ENCODE peak calls at places on chromosomes 3 and 15, in five cellular contexts. One of them, this sample, is unnamed.

GRCh38 chr3:54038391-54038790 is 84.0 kb upstream of the CACNA2D3 start:
- DNase-seq in nephron progenitor cell: no peak
- DNase-seq in A549: no peak
- DNase-seq in psoas muscle: no peak
- DNase-seq in progenitor cell of endocrine pancreas: no peak
- DNase-seq in this sample: no peak

GRCh38 chr3:79016587-79017380 is 751.0 kb downstream of the ROBO1 start:
- DNase-seq in A549: no peak
- DNase-seq in nephron progenitor cell: no peak
- DNase-seq in psoas muscle: no peak
- DNase-seq in progenitor cell of endocrine pancreas: no peak
- DNase-seq in this sample: no peak

GRCh38 chr3:127857270-127857801 is 35.0 kb upstream of the MGLL start:
- DNase-seq in psoas muscle: no peak
- DNase-seq in progenitor cell of endocrine pancreas: no peak
- DNase-seq in A549: peak
- DNase-seq in nephron progenitor cell: no peak
- DNase-seq in this sample: no peak

GRCh38 chr3:108036984-108037741 is 53.7 kb downstream of the CD47 start:
- DNase-seq in psoas muscle: no peak
- DNase-seq in progenitor cell of endocrine pancreas: no peak
- DNase-seq in nephron progenitor cell: no peak
- DNase-seq in A549: no peak
- DNase-seq in this sample: no peak

GRCh38 chr3:18946524-18946923 is 201.8 kb upstream of the KCNH8 start:
- DNase-seq in psoas muscle: no peak
- DNase-seq in progenitor cell of endocrine pancreas: no peak
- DNase-seq in A549: peak
- DNase-seq in nephron progenitor cell: no peak
- DNase-seq in this sample: no peak

GRCh38 chr3:194367992-194368841 is 1.3 kb downstream of the LRRC15 start:
- DNase-seq in psoas muscle: no peak
- DNase-seq in A549: no peak
- DNase-seq in progenitor cell of endocrine pancreas: no peak
- DNase-seq in nephron progenitor cell: peak
- DNase-seq in this sample: no peak

GRCh38 chr15:32671339-32672325 is 30.1 kb downstream of the SCG5 start:
- DNase-seq in A549: no peak
- DNase-seq in progenitor cell of endocrine pancreas: no peak
- DNase-seq in psoas muscle: no peak
- DNase-seq in nephron progenitor cell: no peak
- DNase-seq in this sample: no peak

GRCh38 chr3:149830902-149831301 is 17.9 kb downstream of the RNF13 start:
- DNase-seq in nephron progenitor cell: no peak
- DNase-seq in A549: peak
- DNase-seq in progenitor cell of endocrine pancreas: no peak
- DNase-seq in psoas muscle: no peak
- DNase-seq in this sample: no peak

GRCh38 chr3:186965141-186965879 is 35.0 kb downstream of the ST6GAL1 start:
- DNase-seq in nephron progenitor cell: no peak
- DNase-seq in progenitor cell of endocrine pancreas: no peak
- DNase-seq in psoas muscle: no peak
- DNase-seq in A549: no peak
- DNase-seq in this sample: no peak

GRCh38 chr3:66602237-66602636 is 101.4 kb upstream of the LRIG1 start:
- DNase-seq in psoas muscle: no peak
- DNase-seq in A549: no peak
- DNase-seq in progenitor cell of endocrine pancreas: no peak
- DNase-seq in nephron progenitor cell: no peak
- DNase-seq in this sample: no peak

GRCh38 chr3:78751266-78751665 is 1016.5 kb downstream of the ROBO1 start:
- DNase-seq in A549: no peak
- DNase-seq in nephron progenitor cell: no peak
- DNase-seq in progenitor cell of endocrine pancreas: no peak
- DNase-seq in psoas muscle: no peak
- DNase-seq in this sample: no peak

GRCh38 chr3:186099178-186099577 is 9.7 kb downstream of the ETV5 start:
- DNase-seq in A549: no peak
- DNase-seq in nephron progenitor cell: no peak
- DNase-seq in progenitor cell of endocrine pancreas: no peak
- DNase-seq in psoas muscle: peak
- DNase-seq in this sample: peak

GRCh38 chr3:151316267-151316991 is at the start of gene GPR87:
- DNase-seq in A549: peak
- DNase-seq in nephron progenitor cell: no peak
- DNase-seq in progenitor cell of endocrine pancreas: no peak
- DNase-seq in psoas muscle: no peak
- DNase-seq in this sample: no peak

GRCh38 chr3:19202303-19202702 is 54.0 kb downstream of the KCNH8 start:
- DNase-seq in A549: no peak
- DNase-seq in progenitor cell of endocrine pancreas: no peak
- DNase-seq in psoas muscle: no peak
- DNase-seq in nephron progenitor cell: no peak
- DNase-seq in this sample: no peak

GRCh38 chr15:91385301-91385700 is 285.2 kb downstream of the SV2B start:
- DNase-seq in progenitor cell of endocrine pancreas: no peak
- DNase-seq in A549: no peak
- DNase-seq in nephron progenitor cell: no peak
- DNase-seq in psoas muscle: no peak
- DNase-seq in this sample: no peak

GRCh38 chr3:188006726-188007393 is 147.1 kb upstream of the LPP start:
- DNase-seq in progenitor cell of endocrine pancreas: no peak
- DNase-seq in psoas muscle: peak
- DNase-seq in nephron progenitor cell: peak
- DNase-seq in A549: peak
- DNase-seq in this sample: no peak

GRCh38 chr3:195811756-195812155 is at the start of gene MUC4:
- DNase-seq in nephron progenitor cell: peak
- DNase-seq in A549: no peak
- DNase-seq in progenitor cell of endocrine pancreas: no peak
- DNase-seq in psoas muscle: no peak
- DNase-seq in this sample: no peak

GRCh38 chr15:98889930-98890695 is 117.5 kb downstream of the PGPEP1L start:
- DNase-seq in psoas muscle: no peak
- DNase-seq in progenitor cell of endocrine pancreas: no peak
- DNase-seq in nephron progenitor cell: no peak
- DNase-seq in A549: peak
- DNase-seq in this sample: no peak

GRCh38 chr15:101045835-101046691 is 126.9 kb downstream of the LRRK1 start:
- DNase-seq in A549: no peak
- DNase-seq in psoas muscle: no peak
- DNase-seq in nephron progenitor cell: no peak
- DNase-seq in progenitor cell of endocrine pancreas: peak
- DNase-seq in this sample: peak

GRCh38 chr3:45499529-45499928 is 95.0 kb upstream of the LIMD1 start:
- DNase-seq in progenitor cell of endocrine pancreas: no peak
- DNase-seq in psoas muscle: no peak
- DNase-seq in A549: peak
- DNase-seq in nephron progenitor cell: no peak
- DNase-seq in this sample: no peak

GRCh38 chr3:128337305-128337704 is 129.4 kb downstream of the DNAJB8 start:
- DNase-seq in A549: no peak
- DNase-seq in nephron progenitor cell: no peak
- DNase-seq in psoas muscle: peak
- DNase-seq in progenitor cell of endocrine pancreas: no peak
- DNase-seq in this sample: no peak

GRCh38 chr3:101976473-101976872 is 127.2 kb downstream of the NFKBIZ start:
- DNase-seq in nephron progenitor cell: no peak
- DNase-seq in A549: no peak
- DNase-seq in progenitor cell of endocrine pancreas: no peak
- DNase-seq in psoas muscle: no peak
- DNase-seq in this sample: no peak

GRCh38 chr3:122680381-122681293 is at the start of gene PARP14:
- DNase-seq in progenitor cell of endocrine pancreas: peak
- DNase-seq in A549: peak
- DNase-seq in psoas muscle: peak
- DNase-seq in nephron progenitor cell: peak
- DNase-seq in this sample: peak

GRCh38 chr3:72418856-72419255 is 429.4 kb downstream of the SHQ1 start:
- DNase-seq in progenitor cell of endocrine pancreas: no peak
- DNase-seq in A549: no peak
- DNase-seq in psoas muscle: no peak
- DNase-seq in nephron progenitor cell: no peak
- DNase-seq in this sample: no peak

GRCh38 chr3:67518196-67518595 is 136.2 kb downstream of the SUCLG2 start:
- DNase-seq in A549: no peak
- DNase-seq in psoas muscle: no peak
- DNase-seq in progenitor cell of endocrine pancreas: no peak
- DNase-seq in nephron progenitor cell: no peak
- DNase-seq in this sample: no peak

GRCh38 chr3:37993811-37994638 is 3.4 kb downstream of the VILL start:
- DNase-seq in progenitor cell of endocrine pancreas: no peak
- DNase-seq in A549: no peak
- DNase-seq in psoas muscle: peak
- DNase-seq in nephron progenitor cell: peak
- DNase-seq in this sample: peak

GRCh38 chr3:108834551-108834950 is 12.0 kb downstream of the TRAT1 start:
- DNase-seq in nephron progenitor cell: no peak
- DNase-seq in progenitor cell of endocrine pancreas: no peak
- DNase-seq in psoas muscle: no peak
- DNase-seq in A549: no peak
- DNase-seq in this sample: no peak

GRCh38 chr3:17639765-17640164 is 102.7 kb downstream of the TBC1D5 start:
- DNase-seq in progenitor cell of endocrine pancreas: no peak
- DNase-seq in A549: peak
- DNase-seq in psoas muscle: no peak
- DNase-seq in nephron progenitor cell: no peak
- DNase-seq in this sample: peak

GRCh38 chr15:70088887-70089691 is 8.6 kb downstream of the TLE3 start:
- DNase-seq in A549: no peak
- DNase-seq in psoas muscle: peak
- DNase-seq in nephron progenitor cell: peak
- DNase-seq in progenitor cell of endocrine pancreas: no peak
- DNase-seq in this sample: no peak

GRCh38 chr3:172629470-172629869 is 81.4 kb downstream of the NCEH1 start:
- DNase-seq in progenitor cell of endocrine pancreas: no peak
- DNase-seq in A549: no peak
- DNase-seq in psoas muscle: no peak
- DNase-seq in nephron progenitor cell: no peak
- DNase-seq in this sample: no peak

GRCh38 chr3:129629011-129629410 is 22.5 kb upstream of the PLXND1 start:
- DNase-seq in A549: no peak
- DNase-seq in nephron progenitor cell: no peak
- DNase-seq in psoas muscle: no peak
- DNase-seq in progenitor cell of endocrine pancreas: no peak
- DNase-seq in this sample: peak

GRCh38 chr3:129627350-129628168 is 21.1 kb upstream of the PLXND1 start:
- DNase-seq in progenitor cell of endocrine pancreas: peak
- DNase-seq in psoas muscle: peak
- DNase-seq in nephron progenitor cell: peak
- DNase-seq in A549: peak
- DNase-seq in this sample: peak

GRCh38 chr3:129625071-129625874 is 18.8 kb upstream of the PLXND1 start:
- DNase-seq in psoas muscle: peak
- DNase-seq in A549: no peak
- DNase-seq in nephron progenitor cell: no peak
- DNase-seq in progenitor cell of endocrine pancreas: no peak
- DNase-seq in this sample: peak

GRCh38 chr3:129628169-129628522 is 21.7 kb upstream of the PLXND1 start:
- DNase-seq in psoas muscle: no peak
- DNase-seq in A549: no peak
- DNase-seq in progenitor cell of endocrine pancreas: no peak
- DNase-seq in nephron progenitor cell: no peak
- DNase-seq in this sample: no peak

GRCh38 chr3:129626744-129627349 is 20.4 kb upstream of the PLXND1 start:
- DNase-seq in A549: peak
- DNase-seq in progenitor cell of endocrine pancreas: peak
- DNase-seq in nephron progenitor cell: peak
- DNase-seq in psoas muscle: peak
- DNase-seq in this sample: peak
- TF ChIP-seq CTCF in A549: no peak
- TF ChIP-seq CTCF in progenitor cell of endocrine pancreas: peak
- TF ChIP-seq CTCF in nephron progenitor cell: no peak
- TF ChIP-seq CTCF in psoas muscle: peak
- TF ChIP-seq CTCF in this sample: peak

GRCh38 chr15:49622561-49622960 is 1.7 kb downstream of the DTWD1 start:
- DNase-seq in psoas muscle: no peak
- DNase-seq in nephron progenitor cell: no peak
- DNase-seq in A549: peak
- DNase-seq in progenitor cell of endocrine pancreas: no peak
- DNase-seq in this sample: no peak
- TF ChIP-seq CTCF in psoas muscle: no peak
- TF ChIP-seq CTCF in nephron progenitor cell: no peak
- TF ChIP-seq CTCF in A549: no peak
- TF ChIP-seq CTCF in progenitor cell of endocrine pancreas: no peak
- TF ChIP-seq CTCF in this sample: no peak

DNA sequence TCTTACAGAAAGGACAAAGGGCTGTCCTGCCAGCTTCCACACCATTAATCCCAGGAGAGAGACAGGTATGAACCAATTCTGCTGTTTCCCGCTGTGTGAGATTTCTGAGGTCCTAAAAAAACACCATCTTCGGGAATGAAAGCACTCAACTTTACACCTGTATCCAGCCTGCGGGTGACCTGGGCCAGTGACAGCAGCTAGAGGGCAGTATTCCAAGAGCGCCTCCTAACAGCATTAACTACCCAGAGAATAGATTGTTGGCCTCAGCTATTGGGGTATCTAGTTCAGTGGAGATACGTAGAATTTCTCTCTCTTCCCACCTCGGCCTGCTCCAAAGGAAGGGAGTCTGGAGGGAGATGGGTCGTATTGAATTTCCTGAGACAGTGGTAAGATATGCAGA is 55.1 kb downstream of the WDR76 start:
- DNase-seq in A549: no peak
- DNase-seq in nephron progenitor cell: no peak
- DNase-seq in progenitor cell of endocrine pancreas: no peak
- DNase-seq in psoas muscle: no peak
- DNase-seq in this sample: no peak
- TF ChIP-seq CTCF in A549: peak
- TF ChIP-seq CTCF in nephron progenitor cell: peak
- TF ChIP-seq CTCF in progenitor cell of endocrine pancreas: peak
- TF ChIP-seq CTCF in psoas muscle: no peak
- TF ChIP-seq CTCF in this sample: no peak

DNA sequence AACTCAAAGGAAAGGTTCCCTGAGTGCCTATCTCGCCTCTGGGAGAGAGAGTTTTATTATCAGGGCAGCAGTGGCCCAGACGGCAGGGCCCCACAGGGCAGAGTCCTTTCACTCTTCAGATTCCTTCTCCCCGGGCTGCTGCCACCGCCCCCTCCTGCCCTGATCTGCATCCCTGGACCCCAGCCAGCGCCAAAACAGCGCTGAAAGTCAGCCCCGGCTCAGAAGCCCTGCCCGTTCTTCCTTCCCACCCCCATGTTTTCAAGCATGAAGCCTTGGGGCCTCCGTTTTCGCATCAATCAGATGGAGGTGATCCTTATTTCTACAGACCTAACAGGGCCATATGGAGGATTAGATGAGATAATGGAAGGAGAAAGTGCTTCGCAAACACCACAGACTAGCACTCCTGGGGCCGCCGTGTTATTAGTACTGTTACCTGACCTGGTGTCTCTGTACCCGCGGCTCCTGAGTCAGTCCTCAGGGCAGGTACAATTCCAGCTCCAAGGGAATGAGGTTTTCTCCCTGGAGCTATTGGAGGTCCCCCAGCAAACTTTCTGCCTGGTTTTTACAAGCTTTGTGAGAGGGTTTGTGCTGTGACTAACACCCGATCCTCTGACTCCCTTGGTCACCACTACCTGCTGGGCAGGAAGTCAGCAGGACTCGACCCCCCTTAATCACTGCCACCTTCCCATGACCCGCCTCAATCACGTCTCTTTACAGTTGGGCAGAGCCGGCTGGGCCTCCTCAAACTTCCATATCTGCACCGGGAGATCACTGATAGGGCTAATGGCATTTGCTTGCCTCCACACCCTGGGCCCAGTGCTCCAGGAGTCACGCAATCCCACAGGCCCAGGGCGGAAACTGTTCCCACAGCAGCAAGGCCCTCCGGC is 39.5 kb upstream of the TSEN2 start:
- DNase-seq in progenitor cell of endocrine pancreas: peak
- DNase-seq in psoas muscle: no peak
- DNase-seq in nephron progenitor cell: no peak
- DNase-seq in A549: peak
- DNase-seq in this sample: no peak
- TF ChIP-seq CTCF in progenitor cell of endocrine pancreas: no peak
- TF ChIP-seq CTCF in psoas muscle: no peak
- TF ChIP-seq CTCF in nephron progenitor cell: no peak
- TF ChIP-seq CTCF in A549: no peak
- TF ChIP-seq CTCF in this sample: no peak

This sample was measured in tibial artery.